ENCODE peak calls at places on chromosomes 6 and 20, in nine cellular contexts. E, H, M, K, V, A, R, P and J are unnamed samples.

GRCh38 chr6:44342489-44342888 is at the start of gene SPATS1:
- DNase-seq in E (peak; percentile 61), H (peak; percentile 52), M (no peak), K (no peak), V (no peak), A (peak; percentile 46), R (no peak), P (peak; percentile 29), J (no peak)

GRCh38 chr6:69974193-69974592 is 107.8 kb downstream of the COL19A1 start:
- DNase-seq in E (no peak), H (peak; percentile 25), M (no peak), K (no peak), V (no peak), A (no peak), R (no peak), P (no peak), J (peak; percentile 2)

GRCh38 chr6:113352029-113352801 is 504.9 kb upstream of the MARCKS start:
- DNase-seq in E (no peak), H (no peak), M (no peak), K (no peak), V (peak; percentile 62), A (peak; percentile 55), R (peak; percentile 100), P (peak; percentile 18), J (no peak)

GRCh38 chr20:14012671-14013070 is 17.4 kb downstream of the MACROD2 start:
- DNase-seq in E (no peak), H (no peak), M (no peak), K (no peak), V (no peak), A (no peak), R (no peak), P (no peak), J (no peak)

GRCh38 chr20:23048283-23049200 is 930 bp downstream of the THBD start:
- DNase-seq in E (peak; percentile 58), H (peak; percentile 83), M (peak; percentile 36), K (no peak), V (peak; percentile 70), A (peak; percentile 79), R (no peak), P (peak; percentile 57), J (peak; percentile 78)

GRCh38 chr6:3798211-3798909 is 46.8 kb upstream of the PXDC1 start:
- DNase-seq in E (no peak), H (no peak), M (no peak), K (no peak), V (peak; percentile 42), A (no peak), R (no peak), P (no peak), J (no peak)

GRCh38 chr20:5797165-5797564 is 47.0 kb downstream of the SHLD1 start:
- DNase-seq in E (no peak), H (no peak), M (no peak), K (no peak), V (no peak), A (no peak), R (no peak), P (no peak), J (no peak)

GRCh38 chr6:151806757-151807512 is 547 bp upstream of the ESR1 start:
- DNase-seq in E (no peak), H (no peak), M (no peak), K (no peak), V (no peak), A (no peak), R (no peak), P (no peak), J (no peak)

GRCh38 chr20:9081423-9081966 is 12.6 kb downstream of the PLCB4 start:
- DNase-seq in E (no peak), H (no peak), M (no peak), K (no peak), V (no peak), A (no peak), R (no peak), P (no peak), J (no peak)

GRCh38 chr6:3001773-3002293 is 2.1 kb downstream of the NQO2 start:
- DNase-seq in E (no peak), H (no peak), M (no peak), K (no peak), V (peak; percentile 74), A (no peak), R (peak; percentile 85), P (peak; percentile 52), J (peak; percentile 93)

GRCh38 chr6:126481319-126481718 is 141.4 kb downstream of the CENPW start:
- DNase-seq in E (no peak), H (no peak), M (no peak), K (no peak), V (no peak), A (no peak), R (no peak), P (no peak), J (no peak)

GRCh38 chr6:113464959-113465358 is 392.2 kb upstream of the MARCKS start:
- DNase-seq in E (no peak), H (no peak), M (no peak), K (no peak), V (peak; percentile 61), A (no peak), R (no peak), P (no peak), J (no peak)

GRCh38 chr6:43817192-43817591 is 47.2 kb downstream of the VEGFA start:
- DNase-seq in E (no peak), H (peak; percentile 75), M (no peak), K (no peak), V (no peak), A (peak; percentile 57), R (peak; percentile 72), P (peak; percentile 75), J (peak; percentile 89)

GRCh38 chr6:112245511-112246203 is 8.7 kb downstream of the LAMA4 start:
- DNase-seq in E (no peak), H (no peak), M (no peak), K (no peak), V (peak; percentile 14), A (no peak), R (no peak), P (no peak), J (no peak)

GRCh38 chr20:18391686-18392085 is 75.1 kb downstream of the DZANK1 start:
- DNase-seq in E (no peak), H (no peak), M (no peak), K (no peak), V (no peak), A (no peak), R (no peak), P (no peak), J (no peak)

GRCh38 chr20:25521382-25521781 is 63.9 kb downstream of the NINL start:
- DNase-seq in E (no peak), H (no peak), M (no peak), K (no peak), V (no peak), A (no peak), R (no peak), P (no peak), J (no peak)

GRCh38 chr20:62650551-62651284 is 8.4 kb downstream of the SLCO4A1 start:
- DNase-seq in E (no peak), H (no peak), M (no peak), K (no peak), V (no peak), A (no peak), R (no peak), P (no peak), J (no peak)

GRCh38 chr20:62653373-62653772 is 11.1 kb downstream of the SLCO4A1 start:
- DNase-seq in E (no peak), H (no peak), M (no peak), K (no peak), V (no peak), A (no peak), R (no peak), P (no peak), J (no peak)

GRCh38 chr20:62651285-62652021 is 9.2 kb downstream of the SLCO4A1 start:
- DNase-seq in E (peak; percentile 78), H (peak; percentile 57), M (peak; percentile 95), K (no peak), V (no peak), A (peak; percentile 88), R (no peak), P (peak; percentile 67), J (peak; percentile 85)

GRCh38 chr20:62652894-62653305 is 10.6 kb downstream of the SLCO4A1 start:
- DNase-seq in E (no peak), H (peak; percentile 61), M (no peak), K (no peak), V (no peak), A (no peak), R (no peak), P (no peak), J (no peak)

GRCh38 chr20:62652051-62652893 is 10.0 kb downstream of the SLCO4A1 start:
- DNase-seq in E (peak; percentile 95), H (peak; percentile 96), M (peak; percentile 92), K (peak; percentile 98), V (peak; percentile 96), A (peak; percentile 93), R (peak; percentile 90), P (peak; percentile 97), J (peak; percentile 21)
- TF ChIP-seq POLR2A in E (peak; percentile 53), H (no peak), M (peak; percentile 54), K (no peak), V (no peak), A (peak; percentile 14), R (no peak), P (peak; percentile 87), J (no peak)

GRCh38 chr6:144284753-144285547 is at the start of gene UTRN:
- DNase-seq in E (peak; percentile 86), H (peak; percentile 87), M (peak; percentile 55), K (peak; percentile 93), V (peak; percentile 83), A (peak; percentile 75), R (peak; percentile 74), P (peak; percentile 83), J (peak; percentile 46)
- TF ChIP-seq POLR2A in E (no peak), H (no peak), M (no peak), K (peak; percentile 3), V (peak; percentile 73), A (no peak), R (peak; percentile 75), P (peak; percentile 88), J (no peak)

DNA sequence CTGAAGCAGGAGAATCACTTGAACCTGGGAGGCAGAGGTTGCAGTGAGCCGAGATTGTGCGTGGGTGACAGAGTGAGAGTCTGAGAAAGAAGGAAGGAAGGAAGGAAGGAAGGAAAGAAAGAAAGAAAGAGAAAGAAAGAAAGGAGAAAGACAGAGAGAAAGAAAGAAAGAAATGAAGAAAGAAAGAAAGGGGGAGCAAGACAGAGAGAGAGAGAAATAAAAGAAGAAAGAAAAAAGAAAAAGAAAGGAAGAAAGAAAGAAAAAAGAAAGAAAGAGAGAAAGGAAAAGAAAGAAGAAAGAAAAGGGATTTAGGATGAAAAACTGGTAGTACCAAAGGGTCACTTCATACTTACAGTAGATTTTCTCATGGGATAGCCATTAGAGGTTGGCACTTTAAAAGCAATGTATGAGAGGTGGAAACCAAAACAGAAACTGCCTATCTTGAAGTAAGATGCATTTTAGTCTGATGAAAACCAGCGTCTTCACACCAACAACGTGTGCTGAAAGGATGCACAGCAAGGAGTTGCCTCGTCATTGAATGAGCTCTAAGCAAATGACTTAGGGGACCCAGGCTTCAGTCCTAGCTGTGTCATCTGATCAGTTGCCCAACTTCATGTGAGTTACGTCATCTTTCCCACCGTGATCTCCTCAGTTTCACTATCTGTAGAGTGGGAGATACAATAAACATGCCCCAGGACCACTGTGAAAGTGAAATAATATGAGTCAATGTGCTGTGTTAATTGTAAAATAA is 133.9 kb upstream of the NEDD9 start:
- DNase-seq in E (no peak), H (no peak), M (peak; percentile 36), K (no peak), V (peak; percentile 11), A (no peak), R (no peak), P (no peak), J (no peak)
- TF ChIP-seq POLR2A in E (no peak), H (no peak), M (no peak), K (no peak), V (no peak), A (no peak), R (no peak), P (no peak), J (no peak)

GRCh38 chr6:150142657-150143501 is at the start of gene PPP1R14C:
- DNase-seq in E (no peak), H (peak; percentile 58), M (peak; percentile 35), K (no peak), V (no peak), A (no peak), R (no peak), P (peak; percentile 27), J (no peak)
- TF ChIP-seq POLR2A in E (no peak), H (no peak), M (no peak), K (no peak), V (no peak), A (no peak), R (no peak), P (no peak), J (no peak)